ENCODE peak calls at places on chromosomes 11 and 22, in ten cellular contexts. N, Y, C, V, R, K, E, U, I and P are unnamed samples.
A peak's percentile ranks its signal among the peaks of the same experiment; 100 is the strongest.

GRCh38 chr22:31139866-31140716 is at the start of gene PLA2G3:
- DNase-seq in N (no peak), Y (peak; percentile 71), C (no peak), V (no peak), R (peak; percentile 72), K (peak; percentile 87), E (no peak), U (peak; percentile 39), I (no peak), P (no peak)

GRCh38 chr11:6991227-6991626 is 28.9 kb downstream of the ZNF214 start:
- DNase-seq in N (no peak), Y (no peak), C (no peak), V (no peak), R (no peak), K (no peak), E (no peak), U (no peak), I (no peak), P (no peak)

GRCh38 chr22:17969732-17970131 is 54.6 kb downstream of the MICAL3 start:
- DNase-seq in N (no peak), Y (no peak), C (no peak), V (peak; percentile 31), R (peak; percentile 98), K (no peak), E (no peak), U (peak; percentile 79), I (peak; percentile 28), P (no peak)

GRCh38 chr11:1000357-1000982 is 36.0 kb downstream of the MUC6 start:
- DNase-seq in N (no peak), Y (no peak), C (no peak), V (no peak), R (no peak), K (no peak), E (no peak), U (no peak), I (no peak), P (no peak)

GRCh38 chr22:19820880-19821522 is 33.7 kb downstream of the GNB1L start:
- DNase-seq in N (no peak), Y (peak; percentile 56), C (no peak), V (no peak), R (no peak), K (no peak), E (peak; percentile 20), U (no peak), I (no peak), P (peak; percentile 33)

GRCh38 chr22:37260939-37261338 is 16.9 kb upstream of the RAC2 start:
- DNase-seq in N (peak; percentile 60), Y (peak; percentile 84), C (no peak), V (peak; percentile 57), R (peak; percentile 63), K (no peak), E (peak; percentile 68), U (peak; percentile 34), I (peak; percentile 49), P (peak; percentile 72)

GRCh38 chr11:68412593-68413475 is 47.7 kb upstream of the PPP6R3 start:
- DNase-seq in N (no peak), Y (no peak), C (peak; percentile 17), V (no peak), R (peak; percentile 39), K (no peak), E (no peak), U (peak; percentile 17), I (no peak), P (no peak)

GRCh38 chr11:19370100-19370861 is 129.5 kb upstream of the E2F8 start:
- DNase-seq in N (no peak), Y (peak; percentile 89), C (no peak), V (peak; percentile 74), R (peak; percentile 91), K (no peak), E (no peak), U (peak; percentile 80), I (no peak), P (no peak)

GRCh38 chr11:122229611-122230386 is 113.8 kb upstream of the BLID start:
- DNase-seq in N (no peak), Y (no peak), C (no peak), V (no peak), R (no peak), K (peak; percentile 51), E (no peak), U (no peak), I (no peak), P (no peak)

GRCh38 chr11:9385288-9385902 is 943 bp downstream of the IPO7 start:
- DNase-seq in N (no peak), Y (no peak), C (no peak), V (no peak), R (no peak), K (no peak), E (no peak), U (no peak), I (peak; percentile 16), P (no peak)

GRCh38 chr11:108733479-108734116 is 68.7 kb downstream of the DDX10 start:
- DNase-seq in N (no peak), Y (no peak), C (no peak), V (peak; percentile 45), R (peak; percentile 67), K (no peak), E (no peak), U (peak; percentile 12), I (no peak), P (no peak)

GRCh38 chr11:17257200-17257599 is 19.3 kb upstream of the NUCB2 start:
- DNase-seq in N (no peak), Y (no peak), C (no peak), V (peak; percentile 68), R (peak; percentile 69), K (no peak), E (no peak), U (peak; percentile 52), I (no peak), P (no peak)

GRCh38 chr22:20569059-20570058 is 61.9 kb downstream of the MED15 start:
- DNase-seq in N (peak; percentile 94), Y (peak; percentile 91), C (peak; percentile 52), V (peak; percentile 90), R (peak; percentile 99), K (no peak), E (peak; percentile 79), U (peak; percentile 96), I (peak; percentile 40), P (no peak)

GRCh38 chr11:76553554-76554476 is 109.0 kb downstream of the EMSY start:
- DNase-seq in N (no peak), Y (no peak), C (no peak), V (no peak), R (no peak), K (no peak), E (no peak), U (no peak), I (no peak), P (no peak)

GRCh38 chr11:45665206-45665932 is at the start of gene CHST1:
- DNase-seq in N (no peak), Y (peak; percentile 82), C (no peak), V (no peak), R (peak; percentile 43), K (peak; percentile 13), E (peak; percentile 52), U (no peak), I (no peak), P (no peak)

GRCh38 chr11:120040136-120040840 is 97.6 kb downstream of the TRIM29 start:
- DNase-seq in N (no peak), Y (peak; percentile 52), C (no peak), V (no peak), R (no peak), K (no peak), E (no peak), U (no peak), I (no peak), P (no peak)

GRCh38 chr22:49203091-49203862 is 624.4 kb downstream of the BRD1 start:
- DNase-seq in N (no peak), Y (peak; percentile 66), C (no peak), V (no peak), R (no peak), K (no peak), E (no peak), U (no peak), I (no peak), P (no peak)

GRCh38 chr11:71447791-71448256 is 369 bp downstream of the DHCR7 start:
- DNase-seq in N (no peak), Y (no peak), C (no peak), V (no peak), R (peak; percentile 30), K (no peak), E (peak; percentile 65), U (no peak), I (no peak), P (no peak)

GRCh38 chr22:11627798-11628650 is 3900.0 kb upstream of the OR11H1 start:
- DNase-seq in N (no peak), Y (peak; percentile 85), C (no peak), V (no peak), R (no peak), K (no peak), E (no peak), U (no peak), I (no peak), P (no peak)

GRCh38 chr11:44814881-44815592 is 88.3 kb downstream of the TSPAN18 start:
- DNase-seq in N (no peak), Y (no peak), C (no peak), V (no peak), R (peak; percentile 25), K (no peak), E (no peak), U (peak; percentile 20), I (no peak), P (no peak)

GRCh38 chr22:33126881-33127280 is 68.7 kb upstream of the SYN3 start:
- DNase-seq in N (no peak), Y (no peak), C (no peak), V (no peak), R (no peak), K (peak; percentile 51), E (no peak), U (peak; percentile 11), I (no peak), P (no peak)

GRCh38 chr11:17596711-17597110 is 49.7 kb downstream of the OTOG start:
- DNase-seq in N (no peak), Y (no peak), C (no peak), V (no peak), R (no peak), K (no peak), E (no peak), U (no peak), I (no peak), P (peak; percentile 21)

GRCh38 chr11:65210361-65210731 is 28.6 kb downstream of the CAPN1 start:
- DNase-seq in N (no peak), Y (peak; percentile 78), C (no peak), V (no peak), R (no peak), K (no peak), E (no peak), U (no peak), I (no peak), P (no peak)

GRCh38 chr11:72681226-72682153 is 7.3 kb upstream of the PDE2A start:
- DNase-seq in N (no peak), Y (no peak), C (no peak), V (no peak), R (no peak), K (no peak), E (no peak), U (no peak), I (no peak), P (no peak)

GRCh38 chr22:36027960-36028645 is 521 bp downstream of the RBFOX2 start:
- DNase-seq in N (peak; percentile 6), Y (peak; percentile 82), C (no peak), V (peak; percentile 52), R (no peak), K (no peak), E (peak; percentile 29), U (no peak), I (no peak), P (no peak)

GRCh38 chr22:22941831-22942510 is 54.4 kb downstream of the IGLL5 start:
- DNase-seq in N (no peak), Y (peak; percentile 62), C (no peak), V (no peak), R (no peak), K (no peak), E (no peak), U (no peak), I (no peak), P (peak; percentile 46)

GRCh38 chr22:30044369-30044768 is 35.9 kb upstream of the HORMAD2 start:
- DNase-seq in N (no peak), Y (no peak), C (no peak), V (peak; percentile 71), R (peak; percentile 89), K (peak; percentile 23), E (no peak), U (peak; percentile 59), I (no peak), P (no peak)

GRCh38 chr11:84465040-84465439 is 1162.1 kb downstream of the DLG2 start:
- DNase-seq in N (no peak), Y (no peak), C (no peak), V (no peak), R (no peak), K (no peak), E (no peak), U (peak; percentile 21), I (no peak), P (no peak)